ENCODE peak calls at places on chromosomes 5 and 9, in ten cellular contexts. One of them, this sample, is unnamed.

GRCh38 chr9:133786371-133786753 is 48.2 kb upstream of the SARDH start:
- DNase-seq in T1000: no peak
- DNase-seq in immature natural killer cell: no peak
- DNase-seq in HFF-Myc: no peak
- DNase-seq in CD4-positive, alpha-beta T cell: no peak
- DNase-seq in Daoy: no peak
- DNase-seq in activated naive CD4-positive, alpha-beta T cell treated with Interleukin-2 at 50 U/mL for 16 hours: no peak
- DNase-seq in retina: no peak
- DNase-seq in NT2/D1: no peak
- DNase-seq in memory B cell: peak
- DNase-seq in this sample: no peak

GRCh38 chr5:127702913-127703575 is at the start of gene CCDC192:
- DNase-seq in activated naive CD4-positive, alpha-beta T cell treated with Interleukin-2 at 50 U/mL for 16 hours: no peak
- DNase-seq in Daoy: no peak
- DNase-seq in CD4-positive, alpha-beta T cell: no peak
- DNase-seq in immature natural killer cell: no peak
- DNase-seq in memory B cell: no peak
- DNase-seq in NT2/D1: peak
- DNase-seq in HFF-Myc: no peak
- DNase-seq in retina: peak
- DNase-seq in T1000: no peak
- DNase-seq in this sample: no peak

GRCh38 chr5:95841914-95842812 is 19.6 kb upstream of the GLRX start:
- DNase-seq in T1000: no peak
- DNase-seq in HFF-Myc: no peak
- DNase-seq in NT2/D1: no peak
- DNase-seq in immature natural killer cell: no peak
- DNase-seq in activated naive CD4-positive, alpha-beta T cell treated with Interleukin-2 at 50 U/mL for 16 hours: no peak
- DNase-seq in Daoy: no peak
- DNase-seq in memory B cell: no peak
- DNase-seq in CD4-positive, alpha-beta T cell: no peak
- DNase-seq in retina: no peak
- DNase-seq in this sample: no peak

GRCh38 chr9:95055851-95056551 is 261.5 kb downstream of the FANCC start:
- DNase-seq in activated naive CD4-positive, alpha-beta T cell treated with Interleukin-2 at 50 U/mL for 16 hours: no peak
- DNase-seq in memory B cell: no peak
- DNase-seq in Daoy: peak
- DNase-seq in T1000: no peak
- DNase-seq in immature natural killer cell: no peak
- DNase-seq in NT2/D1: no peak
- DNase-seq in HFF-Myc: no peak
- DNase-seq in retina: peak
- DNase-seq in CD4-positive, alpha-beta T cell: no peak
- DNase-seq in this sample: no peak

GRCh38 chr9:21402387-21403247 is 6.3 kb upstream of the IFNA8 start:
- DNase-seq in HFF-Myc: no peak
- DNase-seq in NT2/D1: no peak
- DNase-seq in memory B cell: no peak
- DNase-seq in retina: peak
- DNase-seq in T1000: no peak
- DNase-seq in activated naive CD4-positive, alpha-beta T cell treated with Interleukin-2 at 50 U/mL for 16 hours: no peak
- DNase-seq in Daoy: no peak
- DNase-seq in CD4-positive, alpha-beta T cell: no peak
- DNase-seq in immature natural killer cell: no peak
- DNase-seq in this sample: peak

GRCh38 chr5:125200842-125201373 is 454.5 kb upstream of the ZNF608 start:
- DNase-seq in retina: no peak
- DNase-seq in CD4-positive, alpha-beta T cell: no peak
- DNase-seq in NT2/D1: no peak
- DNase-seq in HFF-Myc: no peak
- DNase-seq in memory B cell: no peak
- DNase-seq in T1000: no peak
- DNase-seq in Daoy: no peak
- DNase-seq in activated naive CD4-positive, alpha-beta T cell treated with Interleukin-2 at 50 U/mL for 16 hours: no peak
- DNase-seq in immature natural killer cell: no peak
- DNase-seq in this sample: no peak

GRCh38 chr5:166302189-166302588 is 1989.3 kb upstream of the WWC1 start:
- DNase-seq in memory B cell: no peak
- DNase-seq in immature natural killer cell: no peak
- DNase-seq in activated naive CD4-positive, alpha-beta T cell treated with Interleukin-2 at 50 U/mL for 16 hours: no peak
- DNase-seq in retina: no peak
- DNase-seq in HFF-Myc: no peak
- DNase-seq in T1000: no peak
- DNase-seq in CD4-positive, alpha-beta T cell: no peak
- DNase-seq in NT2/D1: no peak
- DNase-seq in Daoy: no peak
- DNase-seq in this sample: no peak

GRCh38 chr5:126508962-126509279 is 85.7 kb downstream of the GRAMD2B start:
- DNase-seq in memory B cell: no peak
- DNase-seq in immature natural killer cell: no peak
- DNase-seq in T1000: no peak
- DNase-seq in NT2/D1: no peak
- DNase-seq in retina: no peak
- DNase-seq in HFF-Myc: no peak
- DNase-seq in Daoy: peak
- DNase-seq in activated naive CD4-positive, alpha-beta T cell treated with Interleukin-2 at 50 U/mL for 16 hours: no peak
- DNase-seq in CD4-positive, alpha-beta T cell: no peak
- DNase-seq in this sample: no peak

GRCh38 chr5:40521108-40521785 is 158.5 kb upstream of the PTGER4 start:
- DNase-seq in NT2/D1: no peak
- DNase-seq in T1000: no peak
- DNase-seq in memory B cell: no peak
- DNase-seq in retina: no peak
- DNase-seq in HFF-Myc: no peak
- DNase-seq in activated naive CD4-positive, alpha-beta T cell treated with Interleukin-2 at 50 U/mL for 16 hours: no peak
- DNase-seq in CD4-positive, alpha-beta T cell: no peak
- DNase-seq in immature natural killer cell: no peak
- DNase-seq in Daoy: no peak
- DNase-seq in this sample: no peak

GRCh38 chr5:173850664-173851063 is 37.5 kb upstream of the CPEB4 start:
- DNase-seq in CD4-positive, alpha-beta T cell: no peak
- DNase-seq in NT2/D1: no peak
- DNase-seq in memory B cell: no peak
- DNase-seq in T1000: no peak
- DNase-seq in immature natural killer cell: no peak
- DNase-seq in HFF-Myc: no peak
- DNase-seq in retina: no peak
- DNase-seq in activated naive CD4-positive, alpha-beta T cell treated with Interleukin-2 at 50 U/mL for 16 hours: no peak
- DNase-seq in Daoy: no peak
- DNase-seq in this sample: no peak

GRCh38 chr5:132016721-132017250 is 5.3 kb upstream of the ACSL6 start:
- DNase-seq in immature natural killer cell: no peak
- DNase-seq in NT2/D1: no peak
- DNase-seq in Daoy: no peak
- DNase-seq in HFF-Myc: no peak
- DNase-seq in CD4-positive, alpha-beta T cell: no peak
- DNase-seq in retina: no peak
- DNase-seq in activated naive CD4-positive, alpha-beta T cell treated with Interleukin-2 at 50 U/mL for 16 hours: no peak
- DNase-seq in memory B cell: no peak
- DNase-seq in T1000: no peak
- DNase-seq in this sample: no peak

GRCh38 chr5:135861646-135862045 is 27.2 kb downstream of the SLC25A48 start:
- DNase-seq in NT2/D1: no peak
- DNase-seq in retina: no peak
- DNase-seq in memory B cell: no peak
- DNase-seq in Daoy: no peak
- DNase-seq in CD4-positive, alpha-beta T cell: no peak
- DNase-seq in T1000: no peak
- DNase-seq in immature natural killer cell: no peak
- DNase-seq in activated naive CD4-positive, alpha-beta T cell treated with Interleukin-2 at 50 U/mL for 16 hours: no peak
- DNase-seq in HFF-Myc: no peak
- DNase-seq in this sample: no peak

GRCh38 chr5:158899201-158899600 is 200.5 kb downstream of the EBF1 start:
- DNase-seq in CD4-positive, alpha-beta T cell: no peak
- DNase-seq in Daoy: no peak
- DNase-seq in memory B cell: no peak
- DNase-seq in retina: no peak
- DNase-seq in activated naive CD4-positive, alpha-beta T cell treated with Interleukin-2 at 50 U/mL for 16 hours: no peak
- DNase-seq in NT2/D1: no peak
- DNase-seq in T1000: no peak
- DNase-seq in immature natural killer cell: no peak
- DNase-seq in HFF-Myc: peak
- DNase-seq in this sample: no peak

GRCh38 chr9:13033959-13034695 is 245.4 kb downstream of the MPDZ start:
- DNase-seq in Daoy: peak
- DNase-seq in HFF-Myc: peak
- DNase-seq in immature natural killer cell: no peak
- DNase-seq in NT2/D1: peak
- DNase-seq in memory B cell: no peak
- DNase-seq in retina: peak
- DNase-seq in T1000: no peak
- DNase-seq in activated naive CD4-positive, alpha-beta T cell treated with Interleukin-2 at 50 U/mL for 16 hours: no peak
- DNase-seq in CD4-positive, alpha-beta T cell: no peak
- DNase-seq in this sample: peak

GRCh38 chr5:148805323-148806290 is 20.8 kb upstream of the ADRB2 start:
- DNase-seq in T1000: peak
- DNase-seq in HFF-Myc: peak
- DNase-seq in activated naive CD4-positive, alpha-beta T cell treated with Interleukin-2 at 50 U/mL for 16 hours: peak
- DNase-seq in CD4-positive, alpha-beta T cell: no peak
- DNase-seq in immature natural killer cell: no peak
- DNase-seq in NT2/D1: no peak
- DNase-seq in memory B cell: no peak
- DNase-seq in Daoy: peak
- DNase-seq in retina: peak
- DNase-seq in this sample: no peak

GRCh38 chr9:132163457-132163875 is 1.6 kb downstream of the NTNG2 start:
- DNase-seq in memory B cell: peak
- DNase-seq in T1000: no peak
- DNase-seq in immature natural killer cell: no peak
- DNase-seq in HFF-Myc: no peak
- DNase-seq in Daoy: peak
- DNase-seq in retina: no peak
- DNase-seq in activated naive CD4-positive, alpha-beta T cell treated with Interleukin-2 at 50 U/mL for 16 hours: no peak
- DNase-seq in NT2/D1: no peak
- DNase-seq in CD4-positive, alpha-beta T cell: no peak
- DNase-seq in this sample: no peak

GRCh38 chr5:93610581-93611167 is 27.7 kb downstream of the NR2F1 start:
- DNase-seq in HFF-Myc: no peak
- DNase-seq in CD4-positive, alpha-beta T cell: no peak
- DNase-seq in activated naive CD4-positive, alpha-beta T cell treated with Interleukin-2 at 50 U/mL for 16 hours: no peak
- DNase-seq in T1000: no peak
- DNase-seq in Daoy: no peak
- DNase-seq in immature natural killer cell: no peak
- DNase-seq in retina: peak
- DNase-seq in NT2/D1: no peak
- DNase-seq in memory B cell: no peak
- DNase-seq in this sample: no peak

GRCh38 chr5:125412561-125413535 is 666.4 kb upstream of the ZNF608 start:
- DNase-seq in retina: peak
- DNase-seq in immature natural killer cell: no peak
- DNase-seq in HFF-Myc: peak
- DNase-seq in activated naive CD4-positive, alpha-beta T cell treated with Interleukin-2 at 50 U/mL for 16 hours: no peak
- DNase-seq in CD4-positive, alpha-beta T cell: no peak
- DNase-seq in T1000: no peak
- DNase-seq in Daoy: peak
- DNase-seq in memory B cell: peak
- DNase-seq in NT2/D1: peak
- DNase-seq in this sample: peak

GRCh38 chr9:33138768-33139167 is 28.4 kb downstream of the B4GALT1 start:
- DNase-seq in activated naive CD4-positive, alpha-beta T cell treated with Interleukin-2 at 50 U/mL for 16 hours: no peak
- DNase-seq in immature natural killer cell: no peak
- DNase-seq in NT2/D1: no peak
- DNase-seq in HFF-Myc: no peak
- DNase-seq in T1000: no peak
- DNase-seq in memory B cell: no peak
- DNase-seq in retina: no peak
- DNase-seq in Daoy: no peak
- DNase-seq in CD4-positive, alpha-beta T cell: no peak
- DNase-seq in this sample: no peak

GRCh38 chr5:73499756-73500155 is 1.5 kb downstream of the BTF3 start:
- DNase-seq in HFF-Myc: no peak
- DNase-seq in immature natural killer cell: no peak
- DNase-seq in Daoy: no peak
- DNase-seq in CD4-positive, alpha-beta T cell: no peak
- DNase-seq in retina: no peak
- DNase-seq in memory B cell: no peak
- DNase-seq in T1000: no peak
- DNase-seq in NT2/D1: no peak
- DNase-seq in activated naive CD4-positive, alpha-beta T cell treated with Interleukin-2 at 50 U/mL for 16 hours: no peak
- DNase-seq in this sample: no peak

GRCh38 chr5:28286566-28286965 is 1248.2 kb upstream of the CDH9 start:
- DNase-seq in HFF-Myc: no peak
- DNase-seq in activated naive CD4-positive, alpha-beta T cell treated with Interleukin-2 at 50 U/mL for 16 hours: no peak
- DNase-seq in memory B cell: no peak
- DNase-seq in retina: no peak
- DNase-seq in CD4-positive, alpha-beta T cell: no peak
- DNase-seq in NT2/D1: no peak
- DNase-seq in T1000: no peak
- DNase-seq in Daoy: no peak
- DNase-seq in immature natural killer cell: no peak
- DNase-seq in this sample: no peak